ENCODE peak calls at places on chromosomes 2 and 18, in four cellular contexts. Q is kidney epithelial cell, D is adrenal gland, U is coronary artery. T is an unnamed sample.
A peak's percentile ranks its signal among the peaks of the same experiment; 100 is the strongest.

GRCh38 chr2:100957971-100958653 is 44.0 kb upstream of the RPL31 start:
- DNase-seq in Q (no peak), D (peak; percentile 58), U (no peak), T (peak; percentile 64)

GRCh38 chr2:236988690-236989639 is 96.7 kb upstream of the COPS8 start:
- DNase-seq in Q (no peak), D (no peak), U (peak; percentile 84), T (peak; percentile 76)

GRCh38 chr18:12420831-12421421 is 13.2 kb downstream of the PRELID3A start:
- DNase-seq in Q (no peak), D (no peak), U (no peak), T (no peak)

GRCh38 chr2:121771976-121772742 is 16.7 kb downstream of the TSN start:
- DNase-seq in Q (no peak), D (no peak), U (no peak), T (no peak)

GRCh38 chr18:34223164-34223892 is 1.4 kb downstream of the NOL4 start:
- DNase-seq in Q (no peak), D (peak; percentile 13), U (no peak), T (no peak)

GRCh38 chr2:102841107-102841840 is 79.4 kb downstream of the TMEM182 start:
- DNase-seq in Q (peak; percentile 18), D (peak; percentile 41), U (no peak), T (peak; percentile 38)

GRCh38 chr2:357811-358210 is 69.9 kb upstream of the ALKAL2 start:
- DNase-seq in Q (no peak), D (no peak), U (no peak), T (no peak)

GRCh38 chr2:221478106-221478863 is 93.8 kb downstream of the EPHA4 start:
- DNase-seq in Q (no peak), D (no peak), U (no peak), T (no peak)

GRCh38 chr2:8282858-8283252 is 399.0 kb upstream of the ID2 start:
- DNase-seq in Q (no peak), D (no peak), U (no peak), T (no peak)

GRCh38 chr2:8288206-8288605 is 393.6 kb upstream of the ID2 start:
- DNase-seq in Q (no peak), D (no peak), U (no peak), T (no peak)

GRCh38 chr2:8281950-8282857 is 399.7 kb upstream of the ID2 start:
- DNase-seq in Q (no peak), D (no peak), U (no peak), T (no peak)

GRCh38 chr2:8285898-8286297 is 396.0 kb upstream of the ID2 start:
- DNase-seq in Q (no peak), D (no peak), U (no peak), T (no peak)

DNA sequence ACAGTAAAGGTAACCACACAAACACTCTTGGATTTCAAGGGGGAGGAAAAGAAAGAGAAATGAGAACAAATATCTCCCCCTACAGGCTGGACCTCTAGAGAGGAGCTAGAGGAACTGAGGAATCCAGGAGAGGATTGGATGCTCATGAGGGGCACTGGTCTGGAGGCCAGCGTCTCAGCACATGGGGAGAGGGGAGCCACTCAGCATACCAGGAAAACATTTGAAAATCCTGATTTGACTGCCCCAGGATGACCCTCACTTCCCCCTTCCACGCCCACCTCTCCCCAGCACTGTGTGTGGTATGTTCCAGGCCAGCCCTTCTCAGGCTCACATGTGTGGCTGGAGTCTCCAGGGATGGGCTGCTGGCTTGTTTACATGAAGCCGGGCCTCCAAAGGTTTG is 396.8 kb upstream of the ID2 start:
- DNase-seq in Q (no peak), D (no peak), U (no peak), T (no peak)
- TF ChIP-seq CTCF in Q (peak; percentile 11), D (no peak), U (no peak), T (no peak)

DNA sequence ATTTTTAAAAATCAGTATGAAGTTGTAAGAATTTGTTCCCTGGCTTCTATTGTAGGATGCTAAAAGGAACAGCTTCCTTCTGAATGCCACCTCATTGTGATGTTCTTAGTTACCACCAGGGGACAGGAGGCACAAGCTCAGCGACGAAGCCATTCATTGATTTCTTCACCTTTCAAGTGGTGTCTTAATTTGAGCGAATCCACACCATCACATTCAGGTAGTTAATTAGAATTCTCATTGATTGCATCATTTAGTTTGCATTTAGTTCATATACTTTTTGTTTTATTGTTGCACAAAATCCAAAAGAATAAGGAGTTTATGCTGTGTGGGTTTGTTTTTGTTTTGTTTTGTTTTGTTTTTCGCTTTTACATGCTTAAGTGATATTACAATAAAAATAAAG is 23.1 kb downstream of the CYP27C1 start:
- DNase-seq in Q (no peak), D (no peak), U (no peak), T (peak; percentile 29)
- TF ChIP-seq CTCF in Q (peak; percentile 29), D (peak; percentile 18), U (no peak), T (peak; percentile 39)

GRCh38 chr2:212147921-212148513 is 390.6 kb downstream of the ERBB4 start:
- DNase-seq in Q (no peak), D (no peak), U (no peak), T (no peak)
- TF ChIP-seq CTCF in Q (peak; percentile 29), D (peak; percentile 59), U (no peak), T (no peak)

DNA sequence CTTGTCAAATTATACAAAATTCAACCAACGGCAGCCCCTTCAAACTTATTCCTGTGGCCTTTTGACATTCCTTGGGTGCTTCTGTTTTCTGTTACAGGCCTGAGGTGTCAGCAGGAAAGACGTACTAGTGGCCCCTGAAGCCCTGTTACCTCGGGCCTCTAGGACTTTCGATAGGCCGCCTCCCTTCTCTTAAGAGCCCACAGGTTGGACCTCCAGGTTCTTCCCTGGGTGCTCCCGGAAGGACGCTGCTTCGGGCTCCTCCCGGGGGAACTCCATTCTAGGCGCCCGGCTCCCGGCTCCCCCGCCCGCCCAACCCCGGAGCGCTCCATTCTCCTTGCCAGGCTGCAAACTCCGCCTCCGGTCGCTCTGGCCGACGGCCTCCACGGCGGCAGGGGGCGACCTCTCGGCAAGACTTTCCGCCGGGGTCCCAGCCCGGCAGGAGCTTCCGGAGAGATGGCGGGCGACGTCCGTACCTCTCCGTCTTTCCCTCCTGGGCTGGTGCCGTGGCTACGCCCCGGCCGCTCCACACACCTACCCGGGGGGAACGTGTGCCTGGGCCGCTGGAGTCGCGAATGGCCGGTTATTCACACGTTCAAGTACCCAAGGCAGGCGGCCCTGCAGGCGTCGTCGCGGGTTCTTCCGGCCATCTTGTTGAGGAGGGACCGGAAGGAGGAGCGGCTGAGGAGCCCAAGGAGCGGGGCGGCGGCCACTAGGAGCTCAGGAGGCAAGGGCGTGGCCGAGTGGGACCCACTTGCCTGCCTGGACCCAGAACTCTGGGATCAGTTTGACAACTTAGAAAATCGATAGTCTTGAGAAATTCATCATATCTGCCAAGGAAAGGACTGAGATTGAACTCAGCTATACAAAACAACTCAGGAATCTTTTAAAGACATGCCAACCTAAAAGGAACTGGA is 27.5 kb downstream of the BOLA3 start:
- DNase-seq in Q (peak; percentile 34), D (peak; percentile 84), U (peak; percentile 91), T (peak; percentile 56)
- TF ChIP-seq CTCF in Q (peak; percentile 76), D (peak; percentile 57), U (peak; percentile 18), T (peak; percentile 62)

GRCh38 chr2:14960686-14961324 is 328.3 kb downstream of the LRATD1 start:
- DNase-seq in Q (no peak), D (no peak), U (no peak), T (peak; percentile 84)
- TF ChIP-seq CTCF in Q (no peak), D (no peak), U (no peak), T (no peak)

T was measured in bronchial epithelial cell.